ENCODE peak calls at places on chromosomes 4 and X, in six cellular contexts. L, U, W, G, N and J are unnamed samples.

GRCh38 chr4:2006956-2007653 is 1.7 kb downstream of the NELFA start:
- DNase-seq in L (no peak), U (no peak), W (no peak), G (no peak), N (no peak), J (no peak)

GRCh38 chr4:111136438-111136837 is 513.6 kb upstream of the PITX2 start:
- DNase-seq in L (no peak), U (no peak), W (no peak), G (peak; percentile 65), N (no peak), J (peak; percentile 69)

GRCh38 chr4:8073206-8073863 is 85.3 kb downstream of the ABLIM2 start:
- DNase-seq in L (no peak), U (no peak), W (no peak), G (no peak), N (no peak), J (no peak)

GRCh38 chrX:106246511-106246910 is 78.4 kb downstream of the PWWP3B start:
- DNase-seq in L (no peak), U (no peak), W (no peak), G (peak; percentile 0), N (no peak), J (no peak)

GRCh38 chr4:87356832-87357526 is 34.0 kb downstream of the HSD17B11 start:
- DNase-seq in L (no peak), U (no peak), W (no peak), G (peak; percentile 18), N (no peak), J (no peak)

GRCh38 chr4:54941994-54942552 is 183.3 kb downstream of the KDR start:
- DNase-seq in L (no peak), U (no peak), W (peak; percentile 72), G (peak; percentile 32), N (no peak), J (no peak)

GRCh38 chr4:26298198-26298950 is 22.4 kb upstream of the RBPJ start:
- DNase-seq in L (no peak), U (no peak), W (no peak), G (peak; percentile 77), N (no peak), J (peak; percentile 52)

GRCh38 chr4:113673450-113673849 is 88.1 kb downstream of the CAMK2D start:
- DNase-seq in L (no peak), U (no peak), W (peak; percentile 56), G (no peak), N (peak; percentile 17), J (peak; percentile 54)

GRCh38 chrX:22699591-22700091 is 300.1 kb upstream of the DDX53 start:
- DNase-seq in L (no peak), U (no peak), W (no peak), G (peak; percentile 1), N (no peak), J (peak; percentile 83)

GRCh38 chr4:26459054-26459755 is 31.1 kb downstream of the CCKAR start:
- DNase-seq in L (peak; percentile 40), U (no peak), W (no peak), G (peak; percentile 79), N (no peak), J (peak; percentile 67)

GRCh38 chr4:165971446-165971845 is 98.4 kb downstream of the TLL1 start:
- DNase-seq in L (no peak), U (no peak), W (no peak), G (no peak), N (no peak), J (no peak)

GRCh38 chr4:79237836-79238235 is 88.0 kb downstream of the NAA11 start:
- DNase-seq in L (no peak), U (no peak), W (no peak), G (no peak), N (no peak), J (no peak)

GRCh38 chr4:15781427-15782095 is 3.4 kb downstream of the CD38 start:
- DNase-seq in L (no peak), U (no peak), W (no peak), G (no peak), N (no peak), J (no peak)

GRCh38 chrX:10884246-10884645 is 226.9 kb upstream of the HCCS start:
- DNase-seq in L (no peak), U (no peak), W (no peak), G (peak; percentile 79), N (no peak), J (no peak)

GRCh38 chr4:135238940-135239339 is 1037.4 kb upstream of the PABPC4L start:
- DNase-seq in L (no peak), U (no peak), W (no peak), G (no peak), N (no peak), J (peak; percentile 38)

GRCh38 chrX:136747003-136747986 is 33.4 kb downstream of the ARHGEF6 start:
- DNase-seq in L (no peak), U (no peak), W (no peak), G (no peak), N (no peak), J (no peak)

GRCh38 chrX:39168609-39169008 is 367.4 kb downstream of the MID1IP1 start:
- DNase-seq in L (no peak), U (no peak), W (no peak), G (no peak), N (no peak), J (no peak)

GRCh38 chr4:95544433-95545103 is 4.2 kb downstream of the UNC5C start:
- DNase-seq in L (no peak), U (no peak), W (no peak), G (no peak), N (no peak), J (no peak)

GRCh38 chrX:138745215-138745614 is 33.7 kb upstream of the FGF13 start:
- DNase-seq in L (peak; percentile 0), U (no peak), W (no peak), G (peak; percentile 53), N (peak; percentile 9), J (peak; percentile 17)

GRCh38 chr4:74483226-74483911 is 38.4 kb downstream of the AREG start:
- DNase-seq in L (no peak), U (no peak), W (no peak), G (no peak), N (no peak), J (no peak)

GRCh38 chr4:29153642-29154041 is 1566.5 kb upstream of the PCDH7 start:
- DNase-seq in L (no peak), U (no peak), W (no peak), G (no peak), N (no peak), J (no peak)

GRCh38 chrX:65926095-65927019 is 113.5 kb downstream of the VSIG4 start:
- DNase-seq in L (no peak), U (no peak), W (peak; percentile 78), G (no peak), N (peak; percentile 62), J (no peak)

GRCh38 chr4:87985097-87985886 is 9.8 kb downstream of the SPP1 start:
- DNase-seq in L (no peak), U (no peak), W (peak; percentile 79), G (peak; percentile 56), N (peak; percentile 24), J (peak; percentile 54)

GRCh38 chrX:134803551-134804183 is 145.4 kb upstream of the PLAC1 start:
- DNase-seq in L (no peak), U (no peak), W (no peak), G (no peak), N (no peak), J (no peak)

GRCh38 chr4:55635282-55635681 is 816 bp downstream of the NMU start:
- DNase-seq in L (no peak), U (no peak), W (no peak), G (no peak), N (no peak), J (no peak)